ENCODE peak calls at places on chromosomes 16 and 17, in four cellular contexts. V is renal cortical epithelial cell; D is activated CD4-positive, alpha-beta memory T cell treated with anti-CD3 and anti-CD28 coated beads, Interleukin-2, amount 10 ng/mL, durations not matched to agents 7 days and 5 days; I is HFF-Myc. N is an unnamed sample.

GRCh38 chr16:71727545-71728324 is 3.2 kb upstream of the PHLPP2 start:
- DNase-seq in I (no peak), D (no peak), V (no peak), N (no peak)

GRCh38 chr17:55820675-55821074 is 69.8 kb downstream of the PCTP start:
- DNase-seq in I (no peak), V (no peak), D (no peak), N (no peak)

GRCh38 chr16:57245472-57246113 is 534 bp downstream of the ARL2BP start:
- DNase-seq in V (peak), I (no peak), D (no peak), N (no peak)

GRCh38 chr16:6081320-6081976 is 983.9 kb upstream of the EEF2KMT start:
- DNase-seq in D (peak), I (no peak), V (no peak), N (peak)

GRCh38 chr17:42163113-42163512 is 8.3 kb upstream of the RAB5C start:
- DNase-seq in V (no peak), I (no peak), D (peak), N (peak)

GRCh38 chr16:85746431-85747227 is 4.3 kb downstream of the C16orf74 start:
- DNase-seq in I (no peak), V (peak), D (no peak), N (no peak)

GRCh38 chr16:8588703-8589292 is 1.5 kb downstream of the TMEM114 start:
- DNase-seq in I (no peak), V (no peak), D (no peak), N (no peak)

GRCh38 chr17:10119203-10120112 is 78.9 kb downstream of the GAS7 start:
- DNase-seq in I (no peak), V (peak), D (peak), N (no peak)

GRCh38 chr16:11696266-11697012 is 28.2 kb downstream of the SNN start:
- DNase-seq in I (no peak), V (no peak), D (no peak), N (no peak)

GRCh38 chr17:50511058-50511457 is 2.8 kb downstream of the MYCBPAP start:
- DNase-seq in I (no peak), V (peak), D (peak), N (peak)

GRCh38 chr17:33200587-33200986 is 92.5 kb downstream of the ASIC2 start:
- DNase-seq in V (peak), D (no peak), I (no peak), N (no peak)

GRCh38 chr17:48894886-48895285 is 2.3 kb downstream of the ATP5MC1 start:
- DNase-seq in V (no peak), D (no peak), I (no peak), N (no peak)

GRCh38 chr17:13140750-13141149 is 122.9 kb upstream of the ELAC2 start:
- DNase-seq in I (no peak), V (no peak), D (no peak), N (peak)